ENCODE peak calls at places on chromosomes 2 and 18, in five cellular contexts. X, G, F, M and Q are unnamed samples.

GRCh38 chr2:205776720-205777119 is 94.4 kb downstream of the NRP2 start:
- DNase-seq in X (no peak), M (no peak), F (no peak), G (no peak), Q (no peak)

GRCh38 chr2:26738481-26738880 is 25.6 kb upstream of the SLC35F6 start:
- DNase-seq in X (no peak), G (no peak), F (no peak), M (no peak), Q (no peak)

GRCh38 chr2:101781730-101782426 is 84.4 kb downstream of the MAP4K4 start:
- DNase-seq in M (peak), G (no peak), X (no peak), F (no peak), Q (no peak)

GRCh38 chr2:6866239-6866745 is 585 bp upstream of the CMPK2 start:
- DNase-seq in X (peak), G (no peak), F (peak), M (peak), Q (peak)

GRCh38 chr2:233100192-233100998 is 40.3 kb downstream of the INPP5D start:
- DNase-seq in X (no peak), M (peak), G (no peak), F (peak), Q (peak)

GRCh38 chr2:106030287-106031268 is 163.5 kb downstream of the UXS1 start:
- DNase-seq in G (no peak), X (peak), F (no peak), M (no peak), Q (peak)

GRCh38 chr2:233865838-233866237 is 2.3 kb downstream of the MSL3B start:
- DNase-seq in X (no peak), M (peak), F (no peak), G (no peak), Q (peak)

GRCh38 chr2:6943971-6944370 is 26.8 kb downstream of the RNF144A start:
- DNase-seq in G (no peak), X (no peak), M (no peak), F (no peak), Q (no peak)

GRCh38 chr2:224520064-224520463 is 65.1 kb downstream of the CUL3 start:
- DNase-seq in F (no peak), X (no peak), G (no peak), M (peak), Q (peak)

GRCh38 chr2:200814917-200815316 is 3.2 kb downstream of the BZW1 start:
- DNase-seq in G (no peak), F (no peak), M (no peak), X (no peak), Q (peak)

GRCh38 chr2:171509945-171510731 is 12.1 kb upstream of the CYBRD1 start:
- DNase-seq in X (no peak), G (no peak), F (no peak), M (no peak), Q (no peak)

GRCh38 chr2:67879586-67880290 is 183.1 kb downstream of the C1D start:
- DNase-seq in G (peak), F (no peak), M (no peak), X (no peak), Q (no peak)

GRCh38 chr2:102235042-102235473 is 48.2 kb downstream of the IL1RL2 start:
- DNase-seq in M (no peak), G (no peak), X (no peak), F (no peak), Q (peak)

GRCh38 chr2:180219471-180219870 is 212.4 kb upstream of the CWC22 start:
- DNase-seq in X (no peak), M (no peak), G (no peak), F (no peak), Q (no peak)

GRCh38 chr2:16060936-16061338 is 120.6 kb downstream of the MYCN start:
- DNase-seq in F (no peak), X (no peak), G (no peak), M (no peak), Q (no peak)

GRCh38 chr2:238240761-238241711 is 1.2 kb upstream of the HES6 start:
- DNase-seq in M (peak), G (no peak), F (peak), X (peak), Q (peak)

GRCh38 chr2:118986733-118987132 is 44.7 kb downstream of the MARCO start:
- DNase-seq in F (no peak), X (no peak), G (no peak), M (no peak), Q (peak)

GRCh38 chr2:177241771-177242135 is 22.8 kb downstream of the NFE2L2 start:
- DNase-seq in F (no peak), M (no peak), X (no peak), G (no peak), Q (no peak)
- TF ChIP-seq CTCF in F (no peak), M (no peak), X (no peak), G (no peak), Q (no peak)

DNA sequence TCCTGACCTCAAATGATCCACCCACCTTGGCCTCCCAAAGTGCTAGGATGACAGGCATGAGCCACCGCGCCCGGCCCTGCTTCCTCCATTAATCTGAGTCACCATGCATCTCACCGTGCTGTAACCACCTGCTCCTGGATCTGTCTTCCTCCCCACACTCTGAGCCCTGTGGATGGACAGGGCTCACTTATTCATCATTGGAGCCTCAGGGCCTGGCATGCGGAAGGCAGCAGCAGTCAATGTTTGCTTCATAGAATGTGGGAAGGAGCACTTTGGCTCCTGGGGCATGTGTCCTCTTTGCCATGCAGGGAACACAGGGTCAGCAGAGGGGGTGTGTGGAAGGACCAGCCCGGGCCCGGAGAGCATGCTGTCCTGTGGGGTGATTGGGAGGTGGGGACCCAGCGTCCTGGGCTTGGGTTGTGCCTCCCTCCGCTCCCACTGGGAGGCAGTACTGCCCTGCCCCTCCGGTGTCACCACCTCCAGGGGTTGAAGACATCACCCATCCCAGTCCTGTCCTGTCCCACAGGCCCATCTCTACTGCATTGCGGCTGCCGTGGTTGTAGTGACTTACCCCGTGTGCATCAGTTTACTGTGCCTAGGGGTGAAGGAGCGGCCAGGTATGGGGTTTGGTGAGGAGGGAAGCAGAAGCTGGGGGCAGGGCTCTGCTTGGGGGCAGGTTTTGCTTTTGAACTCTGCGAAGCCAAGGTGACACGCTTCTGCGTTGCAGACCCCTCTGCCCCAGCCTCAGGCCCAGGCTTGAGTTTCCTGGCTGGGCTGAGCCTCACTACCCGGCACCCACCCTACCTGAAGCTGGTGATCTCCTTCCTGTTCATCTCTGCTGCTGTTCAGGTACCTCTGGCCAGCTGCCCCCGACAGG is 11.5 kb downstream of the MFSD2B start:
- DNase-seq in X (peak), M (peak), G (no peak), F (peak), Q (peak)
- TF ChIP-seq CTCF in X (peak), M (peak), G (no peak), F (no peak), Q (peak)

DNA sequence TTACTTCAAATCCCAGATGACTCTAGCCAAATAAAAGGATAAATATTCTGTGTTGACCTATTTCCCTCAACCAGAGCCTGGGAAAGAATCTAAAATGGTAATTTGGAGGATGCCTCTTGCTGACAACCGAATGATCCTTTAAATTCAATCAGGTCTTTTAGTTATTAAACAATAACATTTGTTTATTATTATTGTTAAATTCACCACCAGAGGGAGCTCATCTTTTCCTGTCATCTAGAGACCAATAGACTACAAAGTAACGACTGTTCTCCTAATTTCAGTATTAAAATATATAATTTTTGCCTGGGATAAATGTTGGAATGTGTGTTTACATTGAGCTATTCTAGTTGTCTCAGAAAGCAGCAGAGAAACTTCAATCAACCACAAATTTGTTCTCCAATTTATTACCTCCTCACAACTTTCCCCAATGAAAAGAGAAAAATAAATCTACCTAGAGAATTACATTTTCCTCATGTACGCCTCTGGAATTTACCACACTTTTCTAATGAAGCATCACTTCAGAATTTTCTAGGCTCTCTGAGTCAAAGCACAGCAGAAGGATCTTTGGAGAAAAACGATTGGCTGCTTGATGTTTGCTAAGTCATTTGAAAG is 142.7 kb downstream of the SCG2 start:
- DNase-seq in G (no peak), X (peak), M (peak), F (no peak), Q (peak)
- TF ChIP-seq CTCF in G (peak), X (no peak), M (peak), F (no peak), Q (no peak)

DNA sequence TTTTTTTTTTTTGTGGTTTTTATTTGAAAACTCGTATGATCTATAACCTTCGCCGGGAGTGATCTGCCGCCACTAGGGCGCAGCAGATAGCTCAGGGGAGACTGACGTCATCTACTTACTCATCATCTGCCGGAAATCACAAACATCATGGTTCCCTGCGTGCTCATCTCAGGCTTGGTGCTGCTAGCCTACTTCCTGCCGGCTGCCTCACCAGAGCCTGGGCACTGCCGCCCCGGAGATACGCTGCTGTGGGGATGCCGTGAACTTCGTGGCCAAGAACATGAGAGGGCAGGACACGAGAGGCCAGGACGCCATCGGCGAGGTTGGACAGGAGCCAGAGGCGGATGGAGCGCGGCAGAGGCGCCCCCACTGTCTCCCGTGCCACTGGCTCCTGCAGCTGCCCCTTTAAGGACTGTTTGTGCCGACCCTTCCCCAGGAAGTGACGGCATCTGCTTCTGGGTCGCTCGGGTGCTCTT is 68.8 kb downstream of the DOK6 start:
- DNase-seq in X (no peak), F (no peak), G (no peak), M (no peak), Q (peak)
- TF ChIP-seq CTCF in X (peak), F (no peak), G (peak), M (peak), Q (peak)

GRCh38 chr18:79962835-79963657 is 1.4 kb upstream of the HSBP1L1 start:
- DNase-seq in G (no peak), X (no peak), M (no peak), F (no peak), Q (peak)

GRCh38 chr18:79965119-79965902 is 868 bp downstream of the HSBP1L1 start:
- DNase-seq in G (no peak), M (no peak), X (no peak), F (peak), Q (no peak)

GRCh38 chr18:79963658-79964329 is 649 bp upstream of the HSBP1L1 start:
- DNase-seq in G (no peak), X (no peak), M (no peak), F (no peak), Q (no peak)

GRCh38 chr18:79962311-79962710 is 2.1 kb upstream of the HSBP1L1 start:
- DNase-seq in M (no peak), G (no peak), F (peak), X (no peak), Q (no peak)

DNA sequence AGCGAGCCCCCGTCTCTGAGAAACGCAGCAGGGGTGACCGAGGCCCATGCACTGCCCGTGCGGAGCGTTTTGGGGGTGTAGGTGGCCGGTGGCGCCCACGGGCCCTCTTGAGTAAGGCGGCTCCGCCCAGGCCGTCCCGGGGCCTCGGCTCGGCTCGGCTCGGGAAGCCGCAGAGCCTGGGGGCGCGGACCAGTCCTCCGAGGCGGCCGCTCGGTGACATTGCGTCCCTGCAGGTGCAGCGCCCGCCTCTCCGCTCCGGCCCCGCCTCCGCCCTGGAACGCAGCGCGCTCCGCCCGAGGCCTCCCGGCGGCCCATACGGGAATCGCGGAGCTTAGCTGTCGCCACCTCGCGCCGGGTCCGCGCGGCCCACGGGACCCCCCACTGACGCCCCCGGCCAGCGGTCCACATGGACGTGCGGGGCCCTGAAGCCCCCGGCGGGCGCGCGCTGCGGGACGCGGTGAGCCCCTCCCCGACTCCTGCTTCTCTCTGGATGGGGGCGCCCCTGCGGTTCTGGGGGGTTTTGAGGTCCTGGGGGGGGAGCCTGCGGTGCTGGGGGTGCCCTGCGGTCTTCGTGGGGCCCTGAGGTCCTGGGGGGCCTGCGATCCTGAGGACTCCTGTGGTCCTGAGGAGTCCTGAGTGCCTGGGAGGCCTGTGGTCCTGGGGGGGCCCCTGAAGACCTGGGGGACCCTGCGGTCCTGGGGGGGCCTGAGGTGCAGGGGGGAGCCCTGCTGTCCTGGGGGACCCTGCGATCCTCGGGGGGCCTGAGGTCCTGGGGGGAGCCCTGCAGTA is at the start of gene HSBP1L1:
- DNase-seq in F (peak), G (no peak), X (peak), M (peak), Q (no peak)
- TF ChIP-seq CTCF in F (no peak), G (no peak), X (no peak), M (peak), Q (no peak)

GRCh38 chr2:209322041-209322440 is 101.8 kb upstream of the MAP2 start:
- DNase-seq in G (no peak), F (no peak), X (no peak), M (no peak), Q (no peak)
- TF ChIP-seq CTCF in G (no peak), F (no peak), X (no peak), M (peak), Q (no peak)

GRCh38 chr2:69149631-69150215 is 136.7 kb downstream of the ANTXR1 start:
- DNase-seq in F (no peak), X (peak), M (no peak), G (no peak), Q (peak)
- TF ChIP-seq CTCF in F (no peak), X (no peak), M (no peak), G (no peak), Q (no peak)

DNA sequence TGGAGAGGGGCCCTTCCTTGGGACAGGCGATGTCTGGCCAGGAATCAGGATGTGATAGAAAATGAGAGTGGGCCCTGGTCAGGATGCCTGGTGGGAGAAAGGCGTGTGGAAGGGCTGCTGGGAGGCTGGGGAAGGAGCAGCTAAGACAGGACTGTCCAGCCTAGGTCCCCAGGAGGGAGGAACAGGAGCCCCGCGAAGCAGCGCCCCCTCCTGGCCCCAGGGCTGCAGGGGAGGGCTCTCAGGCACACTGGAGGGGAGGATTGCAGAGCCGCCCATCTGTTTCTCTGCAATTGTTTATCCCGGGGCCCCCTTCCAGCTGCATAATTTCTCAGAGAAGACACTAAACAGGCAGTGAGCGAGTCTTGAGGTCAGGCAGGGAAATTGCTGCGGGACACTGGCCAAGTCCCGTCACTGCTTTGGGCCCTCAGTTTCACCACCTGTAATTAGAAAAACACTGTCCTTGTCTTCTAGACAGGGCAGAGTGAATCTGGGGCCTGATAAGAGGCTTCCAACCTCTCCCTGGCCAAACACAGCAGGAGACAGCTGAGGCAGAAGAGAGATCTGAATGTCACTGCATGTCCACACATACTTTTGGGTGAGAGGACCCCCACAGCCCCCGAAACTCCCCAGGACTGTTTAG is 3.9 kb upstream of the NPPC start:
- DNase-seq in M (peak), G (no peak), X (no peak), F (peak), Q (peak)
- TF ChIP-seq CTCF in M (peak), G (peak), X (peak), F (no peak), Q (peak)